ENCODE peak calls at places on chromosomes 13 and 19, in four cellular contexts. U is spleen, C is IMR-90, S is endothelial cell. B is an unnamed sample.

GRCh38 chr19:15815306-15815705 is at the start of gene OR10H1:
- DNase-seq in C (no peak), S (no peak), U (no peak), B (no peak)

GRCh38 chr19:840519-841206 is at the start of gene PRTN3:
- DNase-seq in U (peak; percentile 88), S (no peak), C (no peak), B (no peak)

GRCh38 chr13:48818495-48818961 is 157.2 kb upstream of the FNDC3A start:
- DNase-seq in U (no peak), C (peak; percentile 98), S (no peak), B (peak; percentile 96)

GRCh38 chr19:4059931-4060620 is 6.6 kb downstream of the ZBTB7A start:
- DNase-seq in S (no peak), C (no peak), U (peak; percentile 93), B (no peak)

GRCh38 chr19:45953676-45954075 is 20.0 kb downstream of the NOVA2 start:
- DNase-seq in U (peak; percentile 35), C (no peak), S (no peak), B (no peak)

GRCh38 chr13:48144413-48145035 is 49.6 kb upstream of the MED4 start:
- DNase-seq in C (peak; percentile 45), S (no peak), U (no peak), B (no peak)

GRCh38 chr19:55005684-55006488 is 32.2 kb downstream of the GP6 start:
- DNase-seq in U (no peak), C (no peak), S (no peak), B (no peak)

GRCh38 chr13:34334984-34335661 is 517.2 kb downstream of the RFC3 start:
- DNase-seq in U (no peak), S (no peak), C (no peak), B (no peak)

GRCh38 chr13:40664100-40665060 is 2.1 kb downstream of the FOXO1 start:
- DNase-seq in U (peak; percentile 95), C (no peak), S (peak; percentile 47), B (no peak)

GRCh38 chr19:9917322-9917721 is 19.0 kb downstream of the OLFM2 start:
- DNase-seq in S (peak; percentile 44), C (peak; percentile 60), U (no peak), B (peak; percentile 48)

GRCh38 chr13:40172878-40173277 is 493.6 kb downstream of the FOXO1 start:
- DNase-seq in C (no peak), U (no peak), S (no peak), B (no peak)

GRCh38 chr13:32838985-32839384 is 177.2 kb upstream of the KL start:
- DNase-seq in U (no peak), S (peak; percentile 23), C (peak; percentile 59), B (no peak)

GRCh38 chr19:8366121-8366581 is 2.2 kb downstream of the ANGPTL4 start:
- DNase-seq in U (peak; percentile 55), C (no peak), S (no peak), B (no peak)

GRCh38 chr13:76316998-76317527 is 569.1 kb downstream of the KCTD12 start:
- DNase-seq in C (peak; percentile 15), S (no peak), U (no peak), B (no peak)

GRCh38 chr13:91308299-91308698 is 39.2 kb upstream of the MIR17HG start:
- DNase-seq in C (no peak), S (no peak), U (no peak), B (no peak)

GRCh38 chr19:47156861-47157454 is 26.3 kb downstream of the SAE1 start:
- DNase-seq in U (no peak), C (no peak), S (no peak), B (no peak)

GRCh38 chr13:35747594-35747993 is 271.1 kb upstream of the MAB21L1 start:
- DNase-seq in S (no peak), U (no peak), C (no peak), B (no peak)

GRCh38 chr19:34430738-34431625 is 2.8 kb downstream of the UBA2 start:
- DNase-seq in U (no peak), C (peak; percentile 68), S (peak; percentile 26), B (peak; percentile 58)

GRCh38 chr19:1907563-1908363 is 2.6 kb downstream of the ADAT3 start:
- DNase-seq in S (no peak), C (no peak), U (no peak), B (no peak)

GRCh38 chr19:12806242-12807131 is at the start of gene RNASEH2A:
- DNase-seq in U (peak; percentile 98), C (peak; percentile 86), S (peak; percentile 89), B (peak; percentile 85)

GRCh38 chr13:37429976-37430375 is 168.6 kb downstream of the POSTN start:
- DNase-seq in S (no peak), C (peak; percentile 98), U (no peak), B (peak; percentile 84)

GRCh38 chr13:91668844-91669495 is 270.5 kb downstream of the GPC5 start:
- DNase-seq in U (no peak), C (no peak), S (no peak), B (no peak)

GRCh38 chr13:113763961-113764792 is 5.2 kb downstream of the TMEM255B start:
- DNase-seq in U (peak; percentile 56), S (no peak), C (no peak), B (no peak)

GRCh38 chr13:113786262-113786841 is 27.3 kb downstream of the TMEM255B start:
- DNase-seq in U (peak; percentile 38), S (no peak), C (peak; percentile 76), B (peak; percentile 71)

GRCh38 chr13:28067526-28067925 is 32.9 kb downstream of the FLT3 start:
- DNase-seq in S (no peak), U (no peak), C (no peak), B (no peak)

GRCh38 chr13:44141213-44141724 is 232.4 kb upstream of the SERP2 start:
- DNase-seq in S (no peak), U (no peak), C (no peak), B (no peak)

GRCh38 chr19:1206733-1207301 is 1.2 kb downstream of the STK11 start:
- DNase-seq in C (no peak), U (peak; percentile 90), S (no peak), B (no peak)

GRCh38 chr13:27954406-27954851 is 14.7 kb downstream of the CDX2 start:
- DNase-seq in U (peak; percentile 75), S (no peak), C (no peak), B (no peak)

GRCh38 chr19:7509625-7510024 is 6.3 kb upstream of the ZNF358 start:
- DNase-seq in C (no peak), S (peak; percentile 33), U (no peak), B (no peak)

GRCh38 chr13:76293346-76293745 is 592.9 kb downstream of the KCTD12 start:
- DNase-seq in C (peak; percentile 75), S (no peak), U (no peak), B (peak; percentile 36)

GRCh38 chr19:18339703-18340102 is 695 bp upstream of the PGPEP1 start:
- DNase-seq in U (no peak), C (peak; percentile 25), S (no peak), B (peak; percentile 10)
- TF ChIP-seq CTCF in U (no peak), C (peak; percentile 28), S (no peak), B (peak; percentile 59)

GRCh38 chr13:97257800-97258799 is 36.0 kb downstream of the MBNL2 start:
- DNase-seq in S (peak; percentile 56), U (no peak), C (peak; percentile 90), B (peak; percentile 90)
- TF ChIP-seq CTCF in S (no peak), U (no peak), C (peak; percentile 13), B (peak; percentile 69)

GRCh38 chr19:56221851-56222250 is 19.8 kb downstream of the ZSCAN5C start:
- DNase-seq in S (no peak), U (no peak), C (no peak), B (no peak)
- TF ChIP-seq CTCF in S (no peak), U (no peak), C (no peak), B (no peak)

GRCh38 chr19:49453013-49453756 is at the start of gene ALDH16A1:
- DNase-seq in C (peak; percentile 96), S (peak; percentile 98), U (peak; percentile 100), B (peak; percentile 96)

GRCh38 chr19:49450405-49450804 is 1.2 kb downstream of the PIH1D1 start:
- DNase-seq in S (no peak), U (no peak), C (no peak), B (no peak)

GRCh38 chr19:49448432-49448786 is 3.2 kb downstream of the PIH1D1 start:
- DNase-seq in S (no peak), C (no peak), U (no peak), B (no peak)

GRCh38 chr19:49453757-49454248 is 778 bp downstream of the ALDH16A1 start:
- DNase-seq in S (no peak), U (no peak), C (no peak), B (no peak)

DNA sequence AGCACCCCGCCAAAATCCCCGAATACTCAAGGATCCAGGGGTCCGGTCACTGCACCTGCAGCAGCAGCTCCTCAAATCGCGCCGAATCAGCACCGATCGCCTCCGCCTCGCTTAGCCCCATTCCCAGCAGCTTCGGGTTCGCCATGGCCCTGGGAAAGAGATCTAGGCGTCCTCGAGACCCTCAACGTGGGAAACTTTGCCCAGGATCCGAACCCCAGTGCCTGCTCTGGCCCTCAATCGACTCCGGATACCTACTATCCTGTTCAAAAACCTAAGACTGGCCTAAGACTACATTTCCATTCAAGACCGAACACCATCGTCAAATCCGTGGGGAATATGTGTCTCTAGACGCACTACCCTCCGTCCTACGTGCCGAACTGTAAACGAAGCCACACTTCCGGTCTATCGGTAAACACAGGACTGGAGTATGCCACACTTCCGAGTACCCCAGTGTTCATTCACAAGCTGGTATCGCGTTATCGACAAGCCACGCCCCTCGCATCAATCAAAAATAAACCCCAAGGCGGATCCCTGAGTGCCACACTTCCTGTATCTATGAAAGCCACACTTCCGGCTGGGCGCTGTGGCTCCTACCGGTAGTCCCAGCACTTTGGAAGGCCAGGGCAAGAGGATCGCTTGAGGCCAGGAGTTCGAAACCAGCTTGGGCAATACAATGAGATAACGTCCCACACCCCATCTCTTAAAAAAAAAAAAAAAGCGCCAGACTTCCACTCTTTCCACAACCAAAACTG is at the start of gene PIH1D1:
- DNase-seq in U (peak; percentile 96), S (peak; percentile 84), C (peak; percentile 99), B (peak; percentile 99)
- TF ChIP-seq CTCF in U (no peak), S (no peak), C (no peak), B (no peak)

DNA sequence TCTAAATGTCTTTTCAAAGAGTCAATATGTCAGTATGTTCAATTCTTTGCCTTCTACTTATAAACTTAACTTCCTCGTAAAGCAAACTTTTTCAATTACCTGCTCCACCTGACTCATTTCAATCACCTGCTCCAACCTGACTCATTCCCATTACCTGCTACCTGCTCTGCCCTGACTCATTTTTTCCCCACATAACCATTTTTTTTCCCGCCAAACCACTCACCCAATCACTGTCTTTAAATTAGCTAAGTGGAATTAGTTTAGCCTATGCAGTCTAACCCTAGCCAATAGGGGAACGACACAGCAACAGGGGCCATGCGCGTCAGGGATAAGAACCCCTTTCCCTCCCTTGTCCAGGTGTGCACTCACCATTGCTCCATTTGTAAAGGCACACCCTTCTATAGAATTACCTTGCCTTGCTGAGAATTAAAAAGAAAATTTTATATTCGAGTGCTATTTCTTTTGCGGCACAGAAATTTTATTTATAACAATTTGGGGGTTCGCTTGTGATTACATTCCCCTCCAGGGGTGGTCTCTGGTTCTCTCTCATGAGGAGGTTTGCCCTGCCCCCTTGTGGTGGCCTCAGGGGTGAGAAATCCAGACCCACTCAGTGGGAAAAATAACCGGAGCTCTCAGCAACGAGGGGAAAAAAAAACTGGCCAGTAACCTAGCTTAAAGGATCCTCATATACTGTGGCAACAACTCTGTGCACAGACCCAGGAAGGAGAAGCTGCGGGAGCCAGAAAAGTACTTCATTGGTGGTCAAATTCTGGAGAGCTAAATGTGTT is 193.1 kb downstream of the ZNF486 start:
- DNase-seq in C (no peak), U (no peak), S (peak; percentile 64), B (no peak)
- TF ChIP-seq CTCF in C (no peak), U (no peak), S (peak; percentile 69), B (no peak)

B was measured in HFFc6.